ENCODE peak calls at places on chromosomes 11 and 22, in nine cellular contexts. One of them, this sample, is unnamed.
A peak's percentile ranks its signal among the peaks of the same experiment; 100 is the strongest.

GRCh38 chr11:839875-840617 is 2.3 kb downstream of the POLR2L start:
- DNase-seq in transverse colon: no peak
- DNase-seq in sigmoid colon: no peak
- DNase-seq in stomach: no peak
- DNase-seq in HL-60: no peak
- DNase-seq in GM23338: no peak
- DNase-seq in HCT116: no peak
- DNase-seq in SK-N-SH: peak; percentile 56
- DNase-seq in GM12878: no peak
- DNase-seq in this sample: no peak

GRCh38 chr11:27011560-27012253 is 17.8 kb downstream of the FIBIN start:
- DNase-seq in transverse colon: no peak
- DNase-seq in sigmoid colon: no peak
- DNase-seq in stomach: no peak
- DNase-seq in HL-60: no peak
- DNase-seq in GM23338: no peak
- DNase-seq in HCT116: no peak
- DNase-seq in SK-N-SH: no peak
- DNase-seq in GM12878: no peak
- DNase-seq in this sample: no peak

GRCh38 chr11:24593332-24593731 is 96.5 kb downstream of the LUZP2 start:
- DNase-seq in transverse colon: no peak
- DNase-seq in sigmoid colon: no peak
- DNase-seq in stomach: no peak
- DNase-seq in HL-60: no peak
- DNase-seq in GM23338: no peak
- DNase-seq in HCT116: no peak
- DNase-seq in SK-N-SH: no peak
- DNase-seq in GM12878: no peak
- DNase-seq in this sample: no peak

GRCh38 chr11:1858576-1858975 is 5.7 kb downstream of the LSP1 start:
- DNase-seq in transverse colon: no peak
- DNase-seq in sigmoid colon: no peak
- DNase-seq in stomach: no peak
- DNase-seq in HL-60: no peak
- DNase-seq in GM23338: no peak
- DNase-seq in HCT116: no peak
- DNase-seq in SK-N-SH: no peak
- DNase-seq in GM12878: no peak
- DNase-seq in this sample: peak; percentile 60

GRCh38 chr22:40121463-40121862 is 56.3 kb upstream of the TNRC6B start:
- DNase-seq in transverse colon: peak; percentile 36
- DNase-seq in sigmoid colon: no peak
- DNase-seq in stomach: peak; percentile 27
- DNase-seq in HL-60: no peak
- DNase-seq in GM23338: no peak
- DNase-seq in HCT116: no peak
- DNase-seq in SK-N-SH: no peak
- DNase-seq in GM12878: no peak
- DNase-seq in this sample: no peak

GRCh38 chr11:109034341-109034696 is 369.4 kb downstream of the DDX10 start:
- DNase-seq in transverse colon: no peak
- DNase-seq in sigmoid colon: no peak
- DNase-seq in stomach: no peak
- DNase-seq in HL-60: no peak
- DNase-seq in GM23338: no peak
- DNase-seq in HCT116: no peak
- DNase-seq in SK-N-SH: no peak
- DNase-seq in GM12878: no peak
- DNase-seq in this sample: no peak

GRCh38 chr22:43707650-43708049 is 104.5 kb downstream of the EFCAB6 start:
- DNase-seq in transverse colon: no peak
- DNase-seq in sigmoid colon: no peak
- DNase-seq in stomach: no peak
- DNase-seq in HL-60: no peak
- DNase-seq in GM23338: no peak
- DNase-seq in HCT116: peak; percentile 1
- DNase-seq in SK-N-SH: no peak
- DNase-seq in GM12878: no peak
- DNase-seq in this sample: no peak

GRCh38 chr11:70158201-70158600 is 44.9 kb upstream of the FADD start:
- DNase-seq in transverse colon: no peak
- DNase-seq in sigmoid colon: no peak
- DNase-seq in stomach: no peak
- DNase-seq in HL-60: no peak
- DNase-seq in GM23338: peak; percentile 88
- DNase-seq in HCT116: peak; percentile 13
- DNase-seq in SK-N-SH: peak; percentile 58
- DNase-seq in GM12878: no peak
- DNase-seq in this sample: no peak

GRCh38 chr11:124799384-124800225 is 601 bp downstream of the MSANTD2 start:
- DNase-seq in transverse colon: peak; percentile 41
- DNase-seq in sigmoid colon: peak; percentile 72
- DNase-seq in stomach: peak; percentile 28
- DNase-seq in HL-60: peak; percentile 30
- DNase-seq in GM23338: peak; percentile 65
- DNase-seq in HCT116: no peak
- DNase-seq in SK-N-SH: peak; percentile 82
- DNase-seq in GM12878: no peak
- DNase-seq in this sample: peak; percentile 90

GRCh38 chr22:49936018-49936972 is 17.9 kb downstream of the CRELD2 start:
- DNase-seq in transverse colon: peak; percentile 92
- DNase-seq in sigmoid colon: peak; percentile 97
- DNase-seq in stomach: peak; percentile 95
- DNase-seq in HL-60: peak; percentile 63
- DNase-seq in GM23338: peak; percentile 79
- DNase-seq in HCT116: no peak
- DNase-seq in SK-N-SH: peak; percentile 84
- DNase-seq in GM12878: peak; percentile 69
- DNase-seq in this sample: peak; percentile 99

GRCh38 chr22:30606455-30607299 is at the start of gene TCN2:
- DNase-seq in transverse colon: peak; percentile 86
- DNase-seq in sigmoid colon: peak; percentile 88
- DNase-seq in stomach: peak; percentile 74
- DNase-seq in HL-60: peak; percentile 66
- DNase-seq in GM23338: peak; percentile 93
- DNase-seq in HCT116: no peak
- DNase-seq in SK-N-SH: peak; percentile 80
- DNase-seq in GM12878: no peak
- DNase-seq in this sample: peak; percentile 88

GRCh38 chr11:96282846-96283245 is 60.1 kb downstream of the MAML2 start:
- DNase-seq in transverse colon: no peak
- DNase-seq in sigmoid colon: no peak
- DNase-seq in stomach: no peak
- DNase-seq in HL-60: no peak
- DNase-seq in GM23338: no peak
- DNase-seq in HCT116: no peak
- DNase-seq in SK-N-SH: no peak
- DNase-seq in GM12878: no peak
- DNase-seq in this sample: no peak

GRCh38 chr11:31795706-31796522 is 15.2 kb downstream of the PAX6 start:
- DNase-seq in transverse colon: no peak
- DNase-seq in sigmoid colon: no peak
- DNase-seq in stomach: no peak
- DNase-seq in HL-60: no peak
- DNase-seq in GM23338: peak; percentile 55
- DNase-seq in HCT116: no peak
- DNase-seq in SK-N-SH: no peak
- DNase-seq in GM12878: no peak
- DNase-seq in this sample: no peak

GRCh38 chr11:3022300-3022967 is 30.3 kb upstream of the NAP1L4 start:
- DNase-seq in transverse colon: no peak
- DNase-seq in sigmoid colon: no peak
- DNase-seq in stomach: no peak
- DNase-seq in HL-60: peak; percentile 80
- DNase-seq in GM23338: no peak
- DNase-seq in HCT116: no peak
- DNase-seq in SK-N-SH: no peak
- DNase-seq in GM12878: peak; percentile 38
- DNase-seq in this sample: no peak

GRCh38 chr11:15170170-15170569 is 55.4 kb downstream of the INSC start:
- DNase-seq in transverse colon: no peak
- DNase-seq in sigmoid colon: no peak
- DNase-seq in stomach: no peak
- DNase-seq in HL-60: no peak
- DNase-seq in GM23338: no peak
- DNase-seq in HCT116: no peak
- DNase-seq in SK-N-SH: no peak
- DNase-seq in GM12878: no peak
- DNase-seq in this sample: no peak

GRCh38 chr11:75140269-75141138 is 10.4 kb upstream of the SLCO2B1 start:
- DNase-seq in transverse colon: peak; percentile 72
- DNase-seq in sigmoid colon: no peak
- DNase-seq in stomach: peak; percentile 75
- DNase-seq in HL-60: peak; percentile 32
- DNase-seq in GM23338: peak; percentile 86
- DNase-seq in HCT116: peak; percentile 34
- DNase-seq in SK-N-SH: peak; percentile 79
- DNase-seq in GM12878: peak; percentile 12
- DNase-seq in this sample: peak; percentile 91

GRCh38 chr22:46147471-46148267 is 2.7 kb upstream of the PPARA start:
- DNase-seq in transverse colon: no peak
- DNase-seq in sigmoid colon: peak; percentile 71
- DNase-seq in stomach: no peak
- DNase-seq in HL-60: no peak
- DNase-seq in GM23338: no peak
- DNase-seq in HCT116: no peak
- DNase-seq in SK-N-SH: no peak
- DNase-seq in GM12878: no peak
- DNase-seq in this sample: no peak
- TF ChIP-seq POLR2AphosphoS5 in transverse colon: no peak
- TF ChIP-seq POLR2AphosphoS5 in sigmoid colon: no peak
- TF ChIP-seq POLR2AphosphoS5 in stomach: no peak
- TF ChIP-seq POLR2AphosphoS5 in HL-60: no peak
- TF ChIP-seq POLR2AphosphoS5 in GM23338: no peak
- TF ChIP-seq POLR2AphosphoS5 in HCT116: no peak
- TF ChIP-seq POLR2AphosphoS5 in SK-N-SH: no peak
- TF ChIP-seq POLR2AphosphoS5 in GM12878: no peak
- TF ChIP-seq POLR2AphosphoS5 in this sample: no peak

DNA sequence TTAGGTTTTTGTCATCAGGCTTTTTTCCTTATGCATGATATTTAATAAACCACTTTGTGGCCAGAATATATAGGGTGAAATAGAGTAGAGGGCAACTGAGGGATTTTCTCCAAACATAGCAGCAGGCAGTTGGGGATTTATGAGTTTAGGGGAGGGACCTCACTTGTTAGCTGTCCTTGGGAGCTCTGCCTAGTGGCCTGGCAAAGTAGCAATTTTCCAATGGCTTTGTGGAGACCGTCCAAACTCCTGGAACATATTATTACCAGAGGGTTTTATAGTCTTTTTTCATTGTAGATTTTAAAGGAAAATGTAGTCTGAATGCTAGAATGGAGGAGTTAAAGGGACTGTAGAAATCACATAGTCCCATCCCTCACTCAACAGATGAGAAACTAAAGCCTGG is 32.2 kb downstream of the AMOTL1 start:
- DNase-seq in transverse colon: no peak
- DNase-seq in sigmoid colon: peak; percentile 85
- DNase-seq in stomach: no peak
- DNase-seq in HL-60: no peak
- DNase-seq in GM23338: no peak
- DNase-seq in HCT116: no peak
- DNase-seq in SK-N-SH: no peak
- DNase-seq in GM12878: no peak
- DNase-seq in this sample: no peak
- TF ChIP-seq POLR2AphosphoS5 in transverse colon: no peak
- TF ChIP-seq POLR2AphosphoS5 in sigmoid colon: peak; percentile 41
- TF ChIP-seq POLR2AphosphoS5 in stomach: no peak
- TF ChIP-seq POLR2AphosphoS5 in HL-60: no peak
- TF ChIP-seq POLR2AphosphoS5 in GM23338: no peak
- TF ChIP-seq POLR2AphosphoS5 in HCT116: no peak
- TF ChIP-seq POLR2AphosphoS5 in SK-N-SH: no peak
- TF ChIP-seq POLR2AphosphoS5 in GM12878: no peak
- TF ChIP-seq POLR2AphosphoS5 in this sample: no peak

GRCh38 chr22:37420656-37421467 is 6.4 kb downstream of the ELFN2 start:
- DNase-seq in transverse colon: no peak
- DNase-seq in sigmoid colon: no peak
- DNase-seq in stomach: no peak
- DNase-seq in HL-60: peak; percentile 38
- DNase-seq in GM23338: peak; percentile 40
- DNase-seq in HCT116: no peak
- DNase-seq in SK-N-SH: no peak
- DNase-seq in GM12878: no peak
- DNase-seq in this sample: no peak

GRCh38 chr22:37419916-37420655 is 7.2 kb downstream of the ELFN2 start:
- DNase-seq in transverse colon: no peak
- DNase-seq in sigmoid colon: no peak
- DNase-seq in stomach: no peak
- DNase-seq in HL-60: peak; percentile 17
- DNase-seq in GM23338: peak; percentile 74
- DNase-seq in HCT116: no peak
- DNase-seq in SK-N-SH: peak; percentile 84
- DNase-seq in GM12878: no peak
- DNase-seq in this sample: no peak

GRCh38 chr22:37417737-37418348 is 9.4 kb downstream of the ELFN2 start:
- DNase-seq in transverse colon: no peak
- DNase-seq in sigmoid colon: no peak
- DNase-seq in stomach: no peak
- DNase-seq in HL-60: no peak
- DNase-seq in GM23338: no peak
- DNase-seq in HCT116: no peak
- DNase-seq in SK-N-SH: no peak
- DNase-seq in GM12878: no peak
- DNase-seq in this sample: no peak

GRCh38 chr22:37418627-37419369 is 8.5 kb downstream of the ELFN2 start:
- DNase-seq in transverse colon: peak; percentile 22
- DNase-seq in sigmoid colon: no peak
- DNase-seq in stomach: no peak
- DNase-seq in HL-60: no peak
- DNase-seq in GM23338: peak; percentile 46
- DNase-seq in HCT116: no peak
- DNase-seq in SK-N-SH: no peak
- DNase-seq in GM12878: no peak
- DNase-seq in this sample: no peak

DNA sequence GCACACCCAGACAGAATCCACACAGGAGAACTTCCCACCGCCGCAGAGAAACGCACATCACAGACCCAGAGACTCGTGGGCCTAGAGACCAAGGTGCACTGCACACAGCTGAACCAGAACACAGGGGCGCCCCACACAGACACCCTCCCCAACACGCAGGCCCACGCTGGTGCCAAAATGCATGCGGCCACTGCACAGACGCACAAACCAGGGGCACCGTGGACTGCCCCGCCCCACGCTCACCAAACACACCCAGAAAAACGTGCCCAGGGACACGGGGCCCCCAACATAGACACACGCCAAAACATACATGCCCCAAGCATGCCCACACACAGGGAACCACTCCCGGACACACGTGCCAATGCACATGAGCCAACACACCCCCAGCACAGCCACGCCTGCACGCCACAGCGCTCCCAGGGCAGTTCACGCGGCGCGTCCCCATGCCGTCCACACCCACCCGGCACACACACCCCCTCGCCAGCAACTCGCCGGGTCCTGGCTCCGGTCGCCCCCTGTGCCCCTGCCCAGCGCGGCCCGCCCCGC is 7.8 kb downstream of the ELFN2 start:
- DNase-seq in transverse colon: no peak
- DNase-seq in sigmoid colon: no peak
- DNase-seq in stomach: no peak
- DNase-seq in HL-60: no peak
- DNase-seq in GM23338: no peak
- DNase-seq in HCT116: no peak
- DNase-seq in SK-N-SH: no peak
- DNase-seq in GM12878: no peak
- DNase-seq in this sample: no peak
- TF ChIP-seq POLR2AphosphoS5 in transverse colon: no peak
- TF ChIP-seq POLR2AphosphoS5 in sigmoid colon: no peak
- TF ChIP-seq POLR2AphosphoS5 in stomach: no peak
- TF ChIP-seq POLR2AphosphoS5 in HL-60: no peak
- TF ChIP-seq POLR2AphosphoS5 in GM23338: no peak
- TF ChIP-seq POLR2AphosphoS5 in HCT116: no peak
- TF ChIP-seq POLR2AphosphoS5 in SK-N-SH: no peak
- TF ChIP-seq POLR2AphosphoS5 in GM12878: no peak
- TF ChIP-seq POLR2AphosphoS5 in this sample: no peak

GRCh38 chr22:31637375-31637937 is 24.6 kb downstream of the PISD start:
- DNase-seq in transverse colon: no peak
- DNase-seq in sigmoid colon: no peak
- DNase-seq in stomach: no peak
- DNase-seq in HL-60: peak; percentile 90
- DNase-seq in GM23338: peak; percentile 37
- DNase-seq in HCT116: no peak
- DNase-seq in SK-N-SH: no peak
- DNase-seq in GM12878: no peak
- DNase-seq in this sample: peak; percentile 94
- TF ChIP-seq POLR2AphosphoS5 in transverse colon: no peak
- TF ChIP-seq POLR2AphosphoS5 in sigmoid colon: no peak
- TF ChIP-seq POLR2AphosphoS5 in stomach: no peak
- TF ChIP-seq POLR2AphosphoS5 in HL-60: peak; percentile 73
- TF ChIP-seq POLR2AphosphoS5 in GM23338: no peak
- TF ChIP-seq POLR2AphosphoS5 in HCT116: no peak
- TF ChIP-seq POLR2AphosphoS5 in SK-N-SH: no peak
- TF ChIP-seq POLR2AphosphoS5 in GM12878: peak; percentile 86
- TF ChIP-seq POLR2AphosphoS5 in this sample: no peak